ENCODE peak calls at places on chromosomes 1 and 21, in six cellular contexts. Z, Y, J, E, G and T are unnamed samples.

GRCh38 chr1:36034692-36035091 is 49.2 kb upstream of the TEKT2 start:
- DNase-seq in Z (no peak), Y (no peak), J (no peak), E (no peak), G (no peak), T (no peak)

GRCh38 chr21:42153046-42153685 is 65.8 kb upstream of the ABCG1 start:
- DNase-seq in Z (no peak), Y (no peak), J (no peak), E (no peak), G (no peak), T (peak; percentile 14)

GRCh38 chr1:229067546-229067945 is 203.4 kb upstream of the RAB4A start:
- DNase-seq in Z (no peak), Y (no peak), J (no peak), E (no peak), G (no peak), T (no peak)

GRCh38 chr1:54986025-54986424 is 5.6 kb downstream of the TMEM61 start:
- DNase-seq in Z (no peak), Y (no peak), J (no peak), E (no peak), G (no peak), T (no peak)

GRCh38 chr1:48217861-48218260 is 4.7 kb upstream of the SLC5A9 start:
- DNase-seq in Z (no peak), Y (no peak), J (no peak), E (no peak), G (no peak), T (no peak)

GRCh38 chr21:30981403-30981802 is 56.9 kb downstream of the KRTAP19-8 start:
- DNase-seq in Z (no peak), Y (peak; percentile 15), J (no peak), E (no peak), G (no peak), T (no peak)

GRCh38 chr1:150613061-150613920 is 16.1 kb downstream of the ENSA start:
- DNase-seq in Z (peak; percentile 42), Y (no peak), J (no peak), E (no peak), G (peak; percentile 69), T (peak; percentile 27)

GRCh38 chr1:110829955-110830553 is 42.9 kb upstream of the CD53 start:
- DNase-seq in Z (peak; percentile 34), Y (peak; percentile 16), J (no peak), E (no peak), G (no peak), T (no peak)

GRCh38 chr1:227315500-227316346 is 2.6 kb downstream of the CDC42BPA start:
- DNase-seq in Z (no peak), Y (no peak), J (no peak), E (no peak), G (peak; percentile 66), T (no peak)

GRCh38 chr1:43879414-43879813 is 54.2 kb upstream of the ARTN start:
- DNase-seq in Z (no peak), Y (no peak), J (no peak), E (no peak), G (no peak), T (no peak)

GRCh38 chr1:84358695-84359094 is 39.6 kb upstream of the DNASE2B start:
- DNase-seq in Z (no peak), Y (no peak), J (no peak), E (no peak), G (no peak), T (no peak)

GRCh38 chr1:47997289-47998200 is at the start of gene TRABD2B:
- DNase-seq in Z (peak; percentile 96), Y (peak; percentile 91), J (peak; percentile 88), E (peak; percentile 92), G (peak; percentile 79), T (peak; percentile 63)

GRCh38 chr1:118250232-118250631 is 65.2 kb upstream of the SPAG17 start:
- DNase-seq in Z (no peak), Y (no peak), J (no peak), E (no peak), G (no peak), T (no peak)

GRCh38 chr1:43979528-43980254 is 681 bp downstream of the B4GALT2 start:
- DNase-seq in Z (peak; percentile 76), Y (peak; percentile 49), J (peak; percentile 35), E (peak; percentile 35), G (peak; percentile 72), T (no peak)

GRCh38 chr1:232300461-232300860 is 329.5 kb downstream of the SIPA1L2 start:
- DNase-seq in Z (no peak), Y (no peak), J (no peak), E (no peak), G (no peak), T (no peak)
- TF ChIP-seq CTCF in Z (no peak), Y (no peak), J (no peak), E (no peak), G (no peak), T (no peak)

GRCh38 chr21:22120616-22121266 is 1122.5 kb downstream of the NCAM2 start:
- DNase-seq in Z (no peak), Y (peak; percentile 31), J (no peak), E (no peak), G (no peak), T (no peak)
- TF ChIP-seq CTCF in Z (no peak), Y (peak; percentile 73), J (peak; percentile 56), E (peak; percentile 45), G (peak; percentile 13), T (no peak)

GRCh38 chr1:27522860-27523665 is 33.1 kb upstream of the WASF2 start:
- DNase-seq in Z (no peak), Y (peak; percentile 58), J (peak; percentile 28), E (no peak), G (no peak), T (no peak)
- TF ChIP-seq CTCF in Z (no peak), Y (no peak), J (peak; percentile 32), E (peak; percentile 39), G (peak; percentile 8), T (no peak)

DNA sequence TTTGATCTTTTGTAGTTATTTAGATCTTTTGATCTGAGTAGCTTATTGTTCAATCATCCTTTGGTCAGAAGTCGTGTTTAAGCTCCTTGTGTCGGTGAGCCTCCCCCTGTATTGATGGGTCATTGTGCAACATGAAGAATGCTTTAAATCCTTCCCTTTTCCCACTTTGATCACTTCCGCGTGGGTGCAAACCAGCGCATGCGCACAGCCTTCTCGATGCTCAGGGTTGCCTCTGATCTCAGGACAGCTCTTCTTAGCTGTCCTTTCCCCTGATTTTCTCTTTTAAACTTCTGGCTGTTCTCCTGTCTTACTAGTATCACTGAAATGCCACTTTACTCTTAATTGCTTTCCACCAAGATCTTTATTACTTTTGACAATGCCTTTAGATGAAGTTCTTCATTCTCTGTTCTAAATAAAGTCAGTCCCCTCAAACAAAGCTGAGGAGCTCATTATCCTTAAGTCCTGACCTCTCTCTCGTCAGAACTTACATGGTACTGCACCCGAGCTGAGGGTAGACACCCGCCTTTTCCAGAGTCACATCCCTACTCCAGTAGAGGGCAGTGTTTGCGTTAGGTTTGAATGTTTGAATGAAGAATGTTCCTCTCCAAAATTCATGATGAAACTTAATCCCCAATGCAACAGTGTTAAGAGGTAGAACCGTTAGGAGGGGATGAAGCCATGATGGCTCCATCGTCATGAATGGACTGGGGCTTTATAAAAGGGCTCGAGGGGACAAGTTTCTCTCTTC is 547.9 kb upstream of the TMPRSS15 start:
- DNase-seq in Z (no peak), Y (peak; percentile 50), J (peak; percentile 35), E (peak; percentile 16), G (peak; percentile 24), T (no peak)
- TF ChIP-seq CTCF in Z (no peak), Y (peak; percentile 34), J (peak; percentile 68), E (peak; percentile 74), G (peak; percentile 55), T (no peak)

GRCh38 chr1:208988811-208989222 is 594.7 kb upstream of the CAMK1G start:
- DNase-seq in Z (peak; percentile 73), Y (no peak), J (no peak), E (no peak), G (peak; percentile 11), T (no peak)
- TF ChIP-seq CTCF in Z (no peak), Y (no peak), J (no peak), E (no peak), G (no peak), T (no peak)

DNA sequence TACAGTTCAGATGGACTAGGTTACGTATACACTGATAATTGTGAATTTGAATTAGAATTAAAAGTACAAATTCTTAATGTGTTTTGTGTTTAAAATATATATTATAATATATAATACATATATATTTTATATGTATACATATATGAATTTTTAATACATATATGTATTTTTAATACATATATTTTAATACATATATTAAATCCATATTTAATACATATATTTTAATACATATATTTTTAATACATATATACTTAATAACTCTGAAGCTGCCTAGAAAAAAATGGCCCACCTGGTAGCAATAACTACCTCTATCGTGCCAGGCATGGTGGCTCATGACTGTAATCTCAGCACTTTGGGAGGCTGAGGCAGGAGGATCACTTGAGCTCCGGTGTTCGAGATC is 179.1 kb upstream of the SAMSN1 start:
- DNase-seq in Z (no peak), Y (no peak), J (no peak), E (no peak), G (no peak), T (no peak)
- TF ChIP-seq CTCF in Z (no peak), Y (no peak), J (no peak), E (no peak), G (no peak), T (no peak)

GRCh38 chr1:1778827-1779675 is 781 bp upstream of the NADK start:
- DNase-seq in Z (peak; percentile 96), Y (peak; percentile 90), J (no peak), E (peak; percentile 67), G (peak; percentile 95), T (peak; percentile 70)
- TF ChIP-seq CTCF in Z (peak; percentile 17), Y (no peak), J (peak; percentile 37), E (peak; percentile 63), G (no peak), T (no peak)